ENCODE peak calls at places on chromosomes 4 and X, in four cellular contexts. One of them, this sample, is unnamed.

GRCh38 chr4:98939892-98940298 is 11.0 kb upstream of the EIF4E start:
- DNase-seq in left colon: no peak
- DNase-seq in GM03348: peak
- DNase-seq in stimulated activated CD4-positive, alpha-beta T cell treated with anti-CD3 and anti-CD28 coated beads, Interleukin-12 subunit alpha, Interleukin-12 subunit beta, amount 100 ng/mL, for 48 hours: no peak
- DNase-seq in this sample: no peak

GRCh38 chr4:74536557-74536956 is 91.6 kb downstream of the AREG start:
- DNase-seq in left colon: no peak
- DNase-seq in GM03348: no peak
- DNase-seq in stimulated activated CD4-positive, alpha-beta T cell treated with anti-CD3 and anti-CD28 coated beads, Interleukin-12 subunit alpha, Interleukin-12 subunit beta, amount 100 ng/mL, for 48 hours: no peak
- DNase-seq in this sample: no peak

GRCh38 chr4:150495550-150495949 is 86.4 kb upstream of the MAB21L2 start:
- DNase-seq in left colon: no peak
- DNase-seq in GM03348: no peak
- DNase-seq in stimulated activated CD4-positive, alpha-beta T cell treated with anti-CD3 and anti-CD28 coated beads, Interleukin-12 subunit alpha, Interleukin-12 subunit beta, amount 100 ng/mL, for 48 hours: no peak
- DNase-seq in this sample: no peak

GRCh38 chr4:80045831-80046230 is 27.2 kb downstream of the ANTXR2 start:
- DNase-seq in left colon: no peak
- DNase-seq in GM03348: peak
- DNase-seq in stimulated activated CD4-positive, alpha-beta T cell treated with anti-CD3 and anti-CD28 coated beads, Interleukin-12 subunit alpha, Interleukin-12 subunit beta, amount 100 ng/mL, for 48 hours: no peak
- DNase-seq in this sample: no peak

GRCh38 chrX:1500701-1501624 is 36.0 kb downstream of the P2RY8 start:
- DNase-seq in left colon: no peak
- DNase-seq in GM03348: no peak
- DNase-seq in stimulated activated CD4-positive, alpha-beta T cell treated with anti-CD3 and anti-CD28 coated beads, Interleukin-12 subunit alpha, Interleukin-12 subunit beta, amount 100 ng/mL, for 48 hours: no peak
- DNase-seq in this sample: no peak

GRCh38 chr4:178633263-178633662 is 1191.0 kb upstream of the AGA start:
- DNase-seq in left colon: no peak
- DNase-seq in GM03348: no peak
- DNase-seq in stimulated activated CD4-positive, alpha-beta T cell treated with anti-CD3 and anti-CD28 coated beads, Interleukin-12 subunit alpha, Interleukin-12 subunit beta, amount 100 ng/mL, for 48 hours: no peak
- DNase-seq in this sample: no peak

GRCh38 chrX:78029663-78030062 is 60.2 kb upstream of the PGAM4 start:
- DNase-seq in left colon: peak
- DNase-seq in GM03348: peak
- DNase-seq in stimulated activated CD4-positive, alpha-beta T cell treated with anti-CD3 and anti-CD28 coated beads, Interleukin-12 subunit alpha, Interleukin-12 subunit beta, amount 100 ng/mL, for 48 hours: no peak
- DNase-seq in this sample: peak

GRCh38 chrX:72105436-72105835 is 26.3 kb downstream of the RTL5 start:
- DNase-seq in left colon: no peak
- DNase-seq in GM03348: no peak
- DNase-seq in stimulated activated CD4-positive, alpha-beta T cell treated with anti-CD3 and anti-CD28 coated beads, Interleukin-12 subunit alpha, Interleukin-12 subunit beta, amount 100 ng/mL, for 48 hours: no peak
- DNase-seq in this sample: no peak

GRCh38 chr4:120658772-120659171 is 263.8 kb downstream of the PRDM5 start:
- DNase-seq in left colon: no peak
- DNase-seq in GM03348: no peak
- DNase-seq in stimulated activated CD4-positive, alpha-beta T cell treated with anti-CD3 and anti-CD28 coated beads, Interleukin-12 subunit alpha, Interleukin-12 subunit beta, amount 100 ng/mL, for 48 hours: no peak
- DNase-seq in this sample: no peak